ENCODE peak calls at places on chromosome 2, in six cellular contexts. O is K562, M is lower lobe of right lung, L is colonic mucosa, D is left ventricle myocardium inferior, A is neural progenitor cell. E is an unnamed sample.

GRCh38 chr2:26002617-26003310 is 20.5 kb upstream of the KIF3C start:
- DNase-seq in M (peak; percentile 62), D (peak; percentile 39), O (no peak), L (no peak), A (no peak), E (no peak)

GRCh38 chr2:17800219-17800618 is 16.0 kb upstream of the MSGN1 start:
- DNase-seq in L (no peak), M (no peak), O (no peak), A (no peak), D (no peak), E (no peak)

GRCh38 chr2:240136671-240137292 is 677 bp upstream of the COPS9 start:
- DNase-seq in M (no peak), A (no peak), O (no peak), L (peak; percentile 29), D (no peak), E (no peak)

GRCh38 chr2:80303006-80303741 is 1.4 kb downstream of the LRRTM1 start:
- DNase-seq in M (peak; percentile 44), L (peak; percentile 19), D (no peak), A (peak; percentile 64), O (no peak), E (no peak)

GRCh38 chr2:74253937-74254336 is 55.5 kb downstream of the MTHFD2 start:
- DNase-seq in M (no peak), O (no peak), D (no peak), L (no peak), A (no peak), E (peak; percentile 8)

GRCh38 chr2:112001136-112001764 is 53.8 kb upstream of the TMEM87B start:
- DNase-seq in A (no peak), L (no peak), M (no peak), D (no peak), O (no peak), E (no peak)

GRCh38 chr2:38601061-38601460 is 1.7 kb downstream of the HNRNPLL start:
- DNase-seq in D (no peak), M (no peak), A (no peak), L (no peak), O (no peak), E (no peak)

GRCh38 chr2:51003345-51004192 is 28.4 kb downstream of the NRXN1 start:
- DNase-seq in O (no peak), D (no peak), A (no peak), L (no peak), M (no peak), E (no peak)

GRCh38 chr2:33321236-33321731 is 155.2 kb upstream of the RASGRP3 start:
- DNase-seq in A (no peak), O (no peak), M (no peak), D (no peak), L (no peak), E (no peak)

GRCh38 chr2:43024515-43024962 is 201.9 kb downstream of the ZFP36L2 start:
- DNase-seq in M (no peak), A (peak; percentile 81), O (peak; percentile 84), L (peak; percentile 83), D (peak; percentile 66), E (peak; percentile 65)

GRCh38 chr2:165044505-165045303 is 89.4 kb upstream of the SLC38A11 start:
- DNase-seq in A (peak; percentile 55), M (no peak), O (no peak), L (no peak), D (no peak), E (no peak)

GRCh38 chr2:234615643-234616356 is 118.9 kb upstream of the ARL4C start:
- DNase-seq in L (no peak), M (no peak), A (no peak), O (no peak), D (no peak), E (no peak)

GRCh38 chr2:229566380-229566779 is 148.0 kb downstream of the DNER start:
- DNase-seq in O (no peak), L (no peak), M (no peak), A (no peak), D (no peak), E (no peak)

GRCh38 chr2:75317316-75317715 is 118.0 kb upstream of the TACR1 start:
- DNase-seq in O (no peak), A (no peak), D (no peak), L (no peak), M (no peak), E (no peak)

GRCh38 chr2:174593041-174593440 is 4.6 kb downstream of the WIPF1 start:
- DNase-seq in A (no peak), O (no peak), D (no peak), L (no peak), M (no peak), E (no peak)

GRCh38 chr2:85312404-85312803 is 15.4 kb downstream of the TGOLN2 start:
- DNase-seq in D (no peak), A (no peak), L (no peak), O (no peak), M (no peak), E (no peak)
- H3K4me3 ChIP-seq in D (no peak overlapping the region), A (no peak overlapping the region), L (no peak overlapping the region), O (no peak overlapping the region), M (no peak overlapping the region), E (no peak overlapping the region)

DNA sequence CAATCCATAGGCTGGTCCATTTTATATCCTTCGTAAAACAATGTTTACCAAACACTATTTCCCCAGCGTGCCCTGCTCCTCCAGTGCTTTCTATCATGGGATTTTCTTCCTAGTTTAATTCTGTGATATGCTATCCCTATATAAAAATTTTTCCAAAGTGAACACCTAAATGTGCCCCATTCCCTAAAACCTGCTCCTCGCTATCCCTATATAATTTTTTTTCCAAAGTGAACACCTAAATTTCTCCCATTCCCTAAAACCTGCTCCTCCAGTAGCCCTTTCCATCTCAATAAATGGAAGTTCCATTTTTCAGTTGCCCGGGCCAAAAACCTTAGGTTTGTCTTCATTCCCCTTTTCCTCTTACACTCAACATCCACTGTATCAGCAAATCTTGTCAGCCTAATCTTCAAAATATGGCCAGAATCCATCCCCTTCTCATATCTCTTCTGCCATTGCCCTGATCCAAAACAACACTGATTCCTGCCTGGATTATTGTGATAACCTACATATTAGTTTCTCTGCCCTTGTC is 26.1 kb downstream of the APOB start:
- DNase-seq in O (no peak), L (no peak), A (no peak), M (no peak), D (no peak), E (no peak)
- H3K4me1 ChIP-seq in O (no peaks in the 10 kb centered on the region), L (no peaks in the 10 kb centered on the region), A (no peaks in the 10 kb centered on the region), M (no peaks in the 10 kb centered on the region), D (no peaks in the 10 kb centered on the region), E (no peaks in the 10 kb centered on the region)

GRCh38 chr2:158722266-158723105 is 72.6 kb upstream of the DAPL1 start:
- DNase-seq in M (no peak), D (no peak), O (no peak), L (no peak), A (no peak), E (peak; percentile 35)
- H3K27ac ChIP-seq in M (no peak overlapping the region), D (no peak overlapping the region), O (no peak overlapping the region), L (no peak overlapping the region), A (no peak overlapping the region), E (no peak overlapping the region)

DNA sequence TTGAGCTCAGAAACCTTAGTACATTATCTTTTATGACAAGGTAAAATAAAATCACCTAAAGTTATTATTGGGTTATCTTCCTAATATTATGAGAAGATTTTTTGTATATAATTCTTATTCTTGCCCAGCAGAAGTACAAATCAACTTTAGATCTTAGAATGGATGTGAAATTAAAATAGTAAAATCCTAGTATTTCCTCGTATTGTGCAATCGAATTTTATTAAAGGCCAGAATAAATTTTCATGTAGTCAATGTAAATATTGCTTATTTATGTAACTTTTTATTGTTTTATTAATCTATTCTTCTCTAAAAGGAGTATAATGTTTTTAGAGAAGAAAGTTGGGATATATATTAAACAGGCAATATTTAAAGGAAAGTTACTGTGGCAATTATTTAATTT is 12.7 kb downstream of the MARS2 start:
- DNase-seq in L (no peak), D (no peak), M (no peak), A (no peak), O (no peak), E (no peak)
- H3K4me3 ChIP-seq in L (no peak overlapping the region), D (no peak overlapping the region), M (no peak overlapping the region), A (no peak overlapping the region), O (no peak overlapping the region), E (no peak overlapping the region)

GRCh38 chr2:172428841-172429173 is 1.4 kb downstream of the ITGA6 start:
- DNase-seq in A (no peak), O (no peak), L (no peak), M (no peak), D (no peak), E (peak; percentile 58)
- H3K4me1 ChIP-seq in A (peaks cover 56% of the 10 kb centered on the region), O (peaks cover 16% of the 10 kb centered on the region), L (peaks cover 7% of the 10 kb centered on the region), M (peaks cover 48% of the 10 kb centered on the region), D (peaks cover 70% of the 10 kb centered on the region), E (peaks cover 6% of the 10 kb centered on the region)

DNA sequence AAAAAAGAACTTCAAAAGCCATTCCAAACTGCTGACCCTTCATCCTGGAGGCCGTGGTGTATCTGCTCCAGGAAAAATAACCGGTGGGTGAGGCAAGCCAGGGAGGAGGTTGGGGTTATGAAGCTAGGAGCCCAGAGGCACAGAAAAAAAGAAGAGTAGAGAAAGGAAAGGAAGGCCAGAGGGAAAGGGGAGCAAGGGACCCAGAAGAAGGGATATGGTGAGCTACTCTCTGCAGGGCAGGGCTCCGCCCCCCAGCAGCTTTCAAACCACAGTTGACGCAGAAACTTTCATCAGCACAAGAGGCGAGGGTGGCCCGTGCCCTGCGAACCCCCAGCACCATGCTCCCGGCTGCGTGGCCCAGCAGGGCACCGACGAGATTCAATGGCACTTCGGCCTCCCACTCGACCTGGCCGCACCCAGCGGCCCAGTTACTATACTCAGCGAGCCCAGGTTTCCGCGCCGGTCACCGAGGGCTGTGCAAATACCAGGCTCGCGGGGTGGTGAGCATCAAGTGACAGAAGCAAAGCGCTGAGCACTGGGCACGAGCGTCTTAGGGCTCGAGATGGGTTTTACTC is 665 bp downstream of the MCM6 start:
- DNase-seq in O (peak; percentile 48), M (peak; percentile 77), D (peak; percentile 24), L (peak; percentile 53), A (peak; percentile 78), E (peak; percentile 62)
- H3K27ac ChIP-seq in O (peak overlapping the region; percentile 91), M (peak overlapping the region; percentile 82), D (peak overlapping the region; percentile 73), L (peak overlapping the region; percentile 82), A (peak overlapping the region; percentile 65), E (peak overlapping the region; percentile 38)

GRCh38 chr2:169573160-169573973 is at the start of gene FASTKD1:
- DNase-seq in A (peak; percentile 94), L (peak; percentile 97), M (peak; percentile 94), O (peak; percentile 93), D (peak; percentile 90), E (peak; percentile 98)
- H3K4me3 ChIP-seq in A (peak within 1 kb of the TSS; percentile 70), L (peak within 1 kb of the TSS; percentile 65), M (peak within 1 kb of the TSS; percentile 82), O (peak within 1 kb of the TSS; percentile 61), D (peak within 1 kb of the TSS; percentile 79), E (peak within 1 kb of the TSS; percentile 75)

GRCh38 chr2:179745615-179746263 is 115.7 kb downstream of the ZNF385B start:
- DNase-seq in O (no peak), L (no peak), D (no peak), M (peak; percentile 52), A (no peak), E (no peak)

GRCh38 chr2:179749210-179749609 is 112.2 kb downstream of the ZNF385B start:
- DNase-seq in O (no peak), A (no peak), M (no peak), L (no peak), D (no peak), E (no peak)

GRCh38 chr2:179741317-179741716 is 120.1 kb downstream of the ZNF385B start:
- DNase-seq in O (no peak), D (no peak), A (no peak), L (no peak), M (no peak), E (no peak)

GRCh38 chr2:179746982-179747381 is 114.4 kb downstream of the ZNF385B start:
- DNase-seq in L (no peak), M (no peak), O (no peak), A (no peak), D (no peak), E (no peak)

GRCh38 chr2:179744341-179744740 is 117.1 kb downstream of the ZNF385B start:
- DNase-seq in L (no peak), D (no peak), O (no peak), A (no peak), M (no peak), E (no peak)
- H3K4me1 ChIP-seq in L (no peaks in the 10 kb centered on the region), D (peaks cover 4% of the 10 kb centered on the region), O (no peaks in the 10 kb centered on the region), A (no peaks in the 10 kb centered on the region), M (peaks cover 6% of the 10 kb centered on the region), E (no peaks in the 10 kb centered on the region)

E was measured in small intestine.